ENCODE peak calls at places on chromosome 13, in five cellular contexts. D is upper lobe of right lung; S is CD8-positive, alpha-beta T cell; I is thyroid gland; G is A673. L is an unnamed sample. For H3K27me3, the result is how much of the 10 kb centered on the place peaks cover.

GRCh38 chr13:44212633-44213387 is 160.8 kb upstream of the SERP2 start:
- DNase-seq in D (no peak), S (no peak), I (no peak), G (no peak), L (peak)

GRCh38 chr13:77338961-77339401 is 12.1 kb upstream of the MYCBP2 start:
- DNase-seq in D (no peak), S (no peak), I (no peak), G (no peak), L (no peak)

GRCh38 chr13:74246398-74246975 is 112.3 kb upstream of the KLF12 start:
- DNase-seq in D (no peak), S (peak), I (peak), G (no peak), L (no peak)

GRCh38 chr13:98169331-98169730 is 7.7 kb downstream of the RNF113B start:
- DNase-seq in D (no peak), S (no peak), I (no peak), G (no peak), L (no peak)

GRCh38 chr13:30735025-30735967 is at the start of gene ALOX5AP:
- DNase-seq in D (no peak), S (peak), I (no peak), G (no peak), L (no peak)

GRCh38 chr13:19810996-19811881 is 28.5 kb upstream of the PSPC1 start:
- DNase-seq in D (peak), S (no peak), I (no peak), G (no peak), L (no peak)

GRCh38 chr13:29758591-29759114 is 91.8 kb downstream of the UBL3 start:
- DNase-seq in D (peak), S (peak), I (no peak), G (no peak), L (no peak)

GRCh38 chr13:71760226-71760591 is 106.8 kb downstream of the DACH1 start:
- DNase-seq in D (no peak), S (no peak), I (no peak), G (no peak), L (no peak)

GRCh38 chr13:55517312-55517711 is 1623.4 kb upstream of the PRR20A start:
- DNase-seq in D (no peak), S (no peak), I (no peak), G (no peak), L (no peak)

GRCh38 chr13:32737111-32737571 is 150.9 kb downstream of the PDS5B start:
- DNase-seq in D (no peak), S (no peak), I (no peak), G (peak), L (no peak)

GRCh38 chr13:107675847-107676550 is 539.3 kb downstream of the LIG4 start:
- DNase-seq in D (no peak), S (no peak), I (no peak), G (no peak), L (no peak)

GRCh38 chr13:98413796-98414195 is 163.1 kb downstream of the STK24 start:
- DNase-seq in D (no peak), S (no peak), I (no peak), G (no peak), L (no peak)

GRCh38 chr13:52599037-52599852 is 43.0 kb upstream of the HNRNPA1L2 start:
- DNase-seq in D (no peak), S (no peak), I (no peak), G (no peak), L (no peak)

GRCh38 chr13:102793583-102794355 is 5.0 kb downstream of the POGLUT2 start:
- DNase-seq in D (no peak), S (no peak), I (no peak), G (no peak), L (no peak)

GRCh38 chr13:56019606-56020005 is 1121.1 kb upstream of the PRR20A start:
- DNase-seq in D (no peak), S (no peak), I (no peak), G (no peak), L (no peak)

DNA sequence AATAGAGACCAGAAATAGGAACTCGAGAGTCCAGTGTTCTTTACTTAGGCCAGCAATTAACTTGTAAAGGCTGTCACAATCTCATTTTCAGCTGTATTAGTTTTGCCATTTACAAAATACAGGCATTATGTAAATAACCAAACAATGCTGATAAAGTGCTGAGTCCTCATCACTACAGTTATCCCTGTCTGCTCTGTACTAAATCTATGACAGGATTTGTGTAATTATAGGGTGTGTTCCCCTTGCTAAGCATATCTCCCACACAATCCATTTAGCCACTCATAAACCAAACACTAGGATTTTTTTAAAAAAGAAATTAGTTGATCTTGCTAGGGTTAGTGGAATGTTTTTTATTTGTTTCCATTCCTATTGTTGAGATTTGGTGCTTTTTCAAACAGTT is 23.2 kb downstream of the PDX1 start:
- DNase-seq in D (no peak), S (no peak), I (no peak), G (no peak), L (no peak)
- H3K27me3 ChIP-seq in D (under half), S (under half), I (under half), G (under half), L (under half)

DNA sequence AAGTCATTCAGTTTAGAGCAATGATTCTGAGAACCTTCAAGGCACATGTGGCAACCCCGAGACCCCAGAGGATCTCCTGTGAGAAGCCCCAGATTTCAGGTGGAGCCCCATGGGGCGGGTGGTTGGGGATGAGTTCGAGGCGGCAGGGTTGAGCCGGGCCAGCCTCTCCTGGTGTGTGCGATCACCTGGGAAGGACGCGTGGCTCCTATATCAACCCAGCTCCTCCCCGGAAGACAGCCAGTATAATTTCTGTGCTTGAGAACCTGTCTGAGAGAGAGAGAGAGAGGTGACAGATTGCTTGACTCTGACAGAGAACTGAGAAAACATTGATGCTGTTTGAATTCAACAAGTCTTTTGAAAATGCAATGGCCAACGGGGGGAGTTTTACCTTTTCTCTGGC is 89.0 kb downstream of the TEX29 start:
- DNase-seq in D (no peak), S (no peak), I (no peak), G (no peak), L (no peak)
- H3K27me3 ChIP-seq in D (under half), S (under half), I (under half), G (half or more), L (under half)

GRCh38 chr13:46388846-46389245 is 1.8 kb upstream of the RUBCNL start:
- DNase-seq in D (no peak), S (no peak), I (no peak), G (no peak), L (no peak)
- H3K27me3 ChIP-seq in D (under half), S (under half), I (under half), G (under half), L (under half)

DNA sequence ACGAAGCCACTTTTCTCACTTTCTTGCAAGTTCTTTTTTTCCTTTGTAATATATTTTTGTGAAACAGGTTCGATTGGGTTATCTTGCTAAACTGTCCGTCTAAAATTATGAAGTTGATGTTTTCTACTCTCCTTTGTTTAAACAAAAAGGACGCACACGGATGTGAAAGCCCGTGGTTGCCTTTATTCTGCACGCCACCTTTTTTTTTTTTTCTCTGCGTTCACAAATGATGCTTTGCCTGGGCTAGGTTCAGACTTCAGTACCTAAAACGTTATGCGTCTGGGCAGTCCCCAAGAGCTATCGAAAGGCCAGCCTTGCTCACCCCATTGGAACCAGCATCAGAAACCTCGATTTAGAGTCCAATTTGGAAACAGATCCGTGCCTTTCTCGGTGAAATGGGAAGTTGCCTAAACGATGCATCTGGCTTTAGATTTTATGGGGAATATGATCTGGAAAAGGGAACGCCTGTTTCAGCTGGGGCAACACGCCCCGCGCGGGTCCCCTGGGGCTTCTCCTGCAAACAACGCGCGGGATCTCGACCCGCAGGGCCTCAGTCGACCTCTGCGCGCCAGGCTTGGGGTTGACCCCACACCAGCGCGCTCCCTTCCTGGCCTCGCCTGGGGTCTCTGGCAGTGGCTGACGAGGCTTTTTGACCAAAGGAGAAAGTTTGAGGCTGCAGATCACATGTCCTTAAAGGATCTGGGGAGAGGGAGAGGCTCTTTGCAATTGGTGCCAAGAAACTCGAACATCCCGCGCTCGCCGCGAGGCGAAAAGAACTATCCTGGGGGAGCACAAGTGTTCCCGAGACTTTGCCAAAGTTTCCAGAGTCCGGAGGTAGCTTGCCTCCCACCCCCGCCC is 114.0 kb downstream of the KCNRG start:
- DNase-seq in D (no peak), S (no peak), I (no peak), G (no peak), L (peak)
- H3K27me3 ChIP-seq in D (half or more), S (half or more), I (under half), G (under half), L (under half)

GRCh38 chr13:78593129-78593528 is 10.2 kb downstream of the POU4F1 start:
- DNase-seq in D (no peak), S (no peak), I (no peak), G (no peak), L (no peak)
- H3K27me3 ChIP-seq in D (half or more), S (half or more), I (half or more), G (half or more), L (half or more)

DNA sequence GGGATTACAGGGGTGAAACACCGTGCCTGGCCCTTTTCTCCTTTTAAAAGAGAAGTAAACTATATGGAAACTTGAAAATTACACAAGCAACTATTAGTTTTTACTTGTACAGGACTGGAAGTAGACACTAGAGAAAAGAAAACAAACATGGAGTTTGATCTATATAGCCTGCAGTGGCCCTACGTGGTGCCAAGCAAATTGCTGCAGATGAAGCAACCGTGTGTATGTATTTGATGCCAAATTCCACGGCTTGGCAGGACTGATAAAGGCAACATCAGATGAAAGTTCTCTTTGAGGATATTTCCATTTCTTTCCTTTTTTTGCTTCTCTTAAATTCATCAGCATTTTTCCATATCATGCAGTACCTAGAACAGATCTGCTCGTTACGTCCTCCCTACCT is 49.8 kb downstream of the ATP8A2 start:
- DNase-seq in D (no peak), S (no peak), I (no peak), G (no peak), L (no peak)
- H3K27me3 ChIP-seq in D (under half), S (under half), I (under half), G (under half), L (under half)

DNA sequence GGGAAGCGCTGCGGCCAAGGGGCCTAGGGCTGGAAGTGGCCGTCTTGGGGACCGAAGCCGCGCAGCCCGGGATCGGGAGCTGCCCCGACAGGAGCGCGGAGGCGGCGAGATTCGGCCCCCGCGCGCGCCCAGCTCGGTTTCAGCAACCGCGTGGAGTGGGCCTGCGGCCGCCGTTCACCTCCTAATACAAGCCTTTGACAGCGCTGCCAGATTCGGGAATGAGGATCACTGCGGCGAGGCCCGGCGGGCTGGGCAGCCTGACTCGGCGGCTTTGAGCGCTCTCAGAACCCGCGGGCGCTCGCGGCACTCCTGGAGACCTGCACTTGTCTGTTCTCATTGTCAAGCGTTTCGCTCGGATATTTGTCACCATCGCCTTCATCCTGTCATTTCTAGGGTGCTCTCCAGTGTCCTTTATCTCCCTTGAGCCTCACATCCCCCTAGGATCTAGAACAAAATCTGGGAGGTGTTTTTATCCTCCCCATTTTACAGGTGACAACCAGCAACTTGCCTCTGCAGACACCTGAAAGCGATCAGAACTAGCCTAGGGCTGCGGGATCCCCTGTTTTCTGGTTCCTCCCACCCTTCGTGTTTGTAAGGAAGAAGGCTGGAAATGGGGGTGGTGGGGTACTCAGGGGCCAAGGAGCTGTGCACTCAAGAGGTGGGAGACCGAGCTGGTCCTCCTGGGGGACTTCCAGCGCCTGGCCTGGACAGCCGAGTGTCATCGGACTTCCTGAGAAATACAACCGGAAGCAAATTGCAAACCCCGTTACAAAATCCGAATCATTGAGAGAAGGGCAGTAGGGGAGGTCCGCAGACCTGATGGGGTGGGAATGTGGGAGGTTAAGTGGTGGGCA is 1.5 kb upstream of the CDX2 start:
- DNase-seq in D (no peak), S (no peak), I (no peak), G (no peak), L (no peak)
- H3K27me3 ChIP-seq in D (half or more), S (under half), I (under half), G (half or more), L (half or more)

L was measured in gastrocnemius medialis.